ENCODE peak calls at places on chromosome 9, in four cellular contexts. F, A, U and P are unnamed samples.

GRCh38 chr9:117555964-117556629 is 141.2 kb upstream of the ASTN2 start:
- DNase-seq in U (peak; percentile 40), F (peak; percentile 2), A (peak; percentile 20), P (no peak)

GRCh38 chr9:72155282-72155677 is 6.0 kb downstream of the GDA start:
- DNase-seq in F (no peak), U (no peak), A (no peak), P (no peak)

GRCh38 chr9:135230817-135231520 is 143.5 kb downstream of the OLFM1 start:
- DNase-seq in A (no peak), U (no peak), F (no peak), P (no peak)

GRCh38 chr9:131194767-131195166 is 69.4 kb downstream of the NUP214 start:
- DNase-seq in A (no peak), U (no peak), F (no peak), P (no peak)

GRCh38 chr9:34988218-34989055 is 1.1 kb upstream of the DNAJB5 start:
- DNase-seq in A (no peak), F (no peak), U (no peak), P (peak; percentile 76)

GRCh38 chr9:71769175-71770165 is 1.2 kb upstream of the CEMIP2 start:
- DNase-seq in U (peak; percentile 77), F (peak; percentile 24), A (peak; percentile 50), P (peak; percentile 89)

GRCh38 chr9:347667-348292 is 133.1 kb downstream of the DOCK8 start:
- DNase-seq in U (peak; percentile 51), A (peak; percentile 46), F (peak; percentile 57), P (no peak)

GRCh38 chr9:132769895-132770774 is 99.9 kb downstream of the GTF3C4 start:
- DNase-seq in A (peak; percentile 57), F (peak; percentile 54), U (peak; percentile 31), P (peak; percentile 82)

DNA sequence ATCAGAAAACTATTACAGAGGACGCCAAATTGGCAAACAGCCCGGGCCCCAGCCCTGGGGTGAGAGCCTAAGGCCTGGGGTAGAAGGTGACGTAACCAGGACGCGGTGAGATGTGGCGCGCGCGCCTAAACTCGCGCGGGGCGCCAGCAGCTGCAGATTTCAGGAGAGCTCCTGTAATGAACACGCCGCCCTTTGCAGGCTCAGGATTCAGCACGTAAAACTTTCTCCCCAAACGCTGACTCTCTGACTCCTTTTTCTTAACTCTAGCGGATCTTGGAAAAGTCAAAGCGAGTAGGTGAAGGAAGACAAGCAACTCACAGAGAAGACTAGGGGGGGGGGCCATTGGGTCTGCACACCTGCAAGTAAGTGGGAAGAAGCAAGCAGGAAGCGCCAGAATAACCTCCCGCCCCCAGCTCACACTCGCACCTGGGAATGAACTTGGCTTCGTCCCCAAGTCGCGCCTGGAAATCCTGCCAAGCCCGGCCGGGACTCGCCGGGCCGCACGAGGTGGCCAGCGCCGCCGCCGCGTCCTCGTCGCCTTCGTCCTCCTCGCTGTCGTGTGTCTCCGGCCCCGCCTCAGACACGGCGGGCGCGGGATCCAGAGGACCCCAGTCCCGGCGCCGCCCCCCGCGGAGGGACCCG is 810 bp downstream of the RASEF start:
- DNase-seq in F (no peak), U (peak; percentile 67), A (peak; percentile 35), P (no peak)
- H3K4me3 ChIP-seq in F (no peak overlapping the region), U (peak overlapping the region; percentile 69), A (no peak overlapping the region), P (peak overlapping the region; percentile 66)

GRCh38 chr9:90724112-90724511 is 77.5 kb upstream of the SYK start:
- DNase-seq in A (no peak), F (no peak), U (no peak), P (no peak)

GRCh38 chr9:90724880-90725279 is 76.7 kb upstream of the SYK start:
- DNase-seq in F (no peak), A (no peak), U (no peak), P (no peak)

GRCh38 chr9:90729351-90729750 is 72.3 kb upstream of the SYK start:
- DNase-seq in A (no peak), U (no peak), F (no peak), P (no peak)

GRCh38 chr9:90727498-90727897 is 74.1 kb upstream of the SYK start:
- DNase-seq in A (no peak), U (no peak), F (no peak), P (no peak)

GRCh38 chr9:90726215-90726614 is 75.4 kb upstream of the SYK start:
- DNase-seq in A (no peak), F (no peak), U (no peak), P (no peak)
- H3K4me3 ChIP-seq in A (no peak overlapping the region), F (no peak overlapping the region), U (no peak overlapping the region), P (no peak overlapping the region)

GRCh38 chr9:121363586-121363961 is 6.5 kb downstream of the STOM start:
- DNase-seq in U (no peak), A (no peak), F (no peak), P (no peak)

GRCh38 chr9:121358747-121359146 is 11.3 kb downstream of the STOM start:
- DNase-seq in U (no peak), A (no peak), F (no peak), P (no peak)

GRCh38 chr9:121360975-121361374 is 9.1 kb downstream of the STOM start:
- DNase-seq in F (peak; percentile 82), A (peak; percentile 88), U (peak; percentile 51), P (no peak)

GRCh38 chr9:121359358-121360294 is 10.4 kb downstream of the STOM start:
- DNase-seq in A (no peak), F (peak; percentile 52), U (no peak), P (no peak)

DNA sequence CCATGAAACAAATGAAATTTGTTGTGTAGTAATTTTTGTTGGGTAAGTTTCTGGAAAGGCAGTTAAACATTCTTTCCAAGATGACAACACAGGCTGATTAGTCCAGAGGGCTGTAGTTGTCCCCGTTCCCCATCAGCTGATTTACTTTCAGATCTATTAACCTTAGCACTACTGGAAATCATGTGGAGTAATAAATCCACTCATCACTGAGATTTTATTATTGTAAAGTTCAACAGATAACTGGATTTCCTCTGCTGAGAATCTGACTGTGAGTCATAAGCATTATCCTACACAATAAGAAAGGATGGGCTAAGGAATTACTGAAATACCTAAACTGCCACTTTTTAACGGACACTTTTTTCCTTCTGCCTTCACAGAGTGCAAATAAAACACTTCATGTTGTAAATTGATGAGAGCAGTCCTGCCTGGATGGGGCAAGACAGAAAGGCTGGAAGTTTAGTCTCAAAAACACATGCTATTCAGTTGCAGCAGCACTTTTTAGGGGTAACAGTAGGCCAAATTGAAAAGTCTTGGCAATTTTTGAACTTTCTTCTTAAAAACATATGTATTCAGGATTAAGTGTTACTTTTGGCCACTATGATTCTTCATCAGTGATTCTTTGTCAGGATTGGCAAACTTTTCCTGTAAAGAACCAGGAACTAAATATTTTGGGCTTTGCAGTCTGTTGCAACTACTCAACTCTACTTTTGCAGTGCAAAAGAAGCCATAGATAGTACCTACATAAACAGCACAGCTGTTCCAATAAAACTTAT is 7.1 kb downstream of the STOM start:
- DNase-seq in U (peak; percentile 32), F (peak; percentile 78), A (peak; percentile 95), P (no peak)
- H3K4me3 ChIP-seq in U (no peak overlapping the region), F (peak overlapping the region; percentile 8), A (no peak overlapping the region), P (peak overlapping the region; percentile 44)

DNA sequence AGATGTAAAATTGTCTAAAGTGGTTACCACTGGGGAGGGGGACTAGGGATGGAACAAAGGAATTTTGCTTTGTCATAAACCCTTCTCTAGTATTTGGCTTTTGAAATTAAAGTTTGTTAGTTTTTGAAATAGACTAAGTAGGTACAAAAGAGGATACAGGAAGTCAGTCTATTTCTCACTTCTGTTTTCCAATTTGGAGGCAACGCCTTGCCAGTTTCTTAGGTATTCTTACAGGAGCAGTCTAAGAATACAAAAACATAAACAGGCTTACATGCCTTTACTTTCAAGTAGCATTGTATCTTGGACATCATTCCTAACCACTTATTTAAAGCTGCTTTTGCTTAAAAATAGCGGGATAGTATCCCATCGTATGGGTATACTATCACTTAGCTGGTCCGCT is 34.4 kb downstream of the ALG2 start:
- DNase-seq in F (no peak), U (no peak), A (no peak), P (no peak)
- H3K4me3 ChIP-seq in F (no peak overlapping the region), U (no peak overlapping the region), A (no peak overlapping the region), P (no peak overlapping the region)